ENCODE peak calls at places on chromosomes 13 and 19, in seven cellular contexts. G is EL; C is Calu3; Z is stimulated activated CD8-positive, alpha-beta memory T cell treated with anti-CD3 and anti-CD28 coated beads, Interleukin-4, amount 100 ng/mL, for 1 hour; Y is CD8-positive, alpha-beta memory T cell; B is tibial nerve; M is stimulated activated CD4-positive, alpha-beta T cell treated with anti-CD3 and anti-CD28 coated beads, Interleukin-1b, Interleukin-23, amount 100 ng/mL, for 24 hours. X is an unnamed sample.

GRCh38 chr13:106521101-106521799 is 14.2 kb downstream of the EFNB2 start:
- DNase-seq in B (no peak), C (no peak), M (no peak), Z (no peak), G (no peak), Y (no peak), X (no peak)

GRCh38 chr13:50144473-50145160 is 129.4 kb downstream of the KCNRG start:
- DNase-seq in G (no peak), Y (no peak), Z (no peak), C (no peak), M (no peak), B (no peak), X (no peak)

GRCh38 chr13:110017379-110017778 is 231.0 kb upstream of the IRS2 start:
- DNase-seq in G (peak; percentile 97), Y (no peak), C (peak; percentile 9), M (no peak), Z (no peak), B (no peak), X (no peak)

GRCh38 chr13:31199849-31200635 is at the start of gene B3GLCT:
- DNase-seq in Y (peak; percentile 71), G (peak; percentile 80), C (peak; percentile 84), M (peak; percentile 61), B (peak; percentile 54), Z (peak; percentile 38), X (peak; percentile 81)

GRCh38 chr13:31947105-31947504 is 84.5 kb upstream of the FRY start:
- DNase-seq in M (no peak), B (no peak), Z (no peak), C (no peak), Y (no peak), G (peak; percentile 37), X (no peak)

GRCh38 chr13:72970956-72971355 is 87.8 kb upstream of the KLF5 start:
- DNase-seq in C (no peak), M (no peak), Z (no peak), B (no peak), Y (no peak), G (peak; percentile 53), X (no peak)

GRCh38 chr13:111211789-111212516 is 96.8 kb downstream of the ARHGEF7 start:
- DNase-seq in B (no peak), C (no peak), Z (no peak), M (no peak), G (peak; percentile 28), Y (no peak), X (no peak)

GRCh38 chr19:406999-407491 is 1.9 kb downstream of the C2CD4C start:
- DNase-seq in M (no peak), Y (no peak), B (no peak), Z (no peak), C (no peak), G (no peak), X (peak; percentile 28)

GRCh38 chr13:109272595-109273325 is 513.6 kb downstream of the IRS2 start:
- DNase-seq in C (no peak), G (peak; percentile 16), Z (no peak), M (no peak), Y (no peak), B (no peak), X (no peak)

GRCh38 chr19:45960595-45961235 is 12.9 kb downstream of the NOVA2 start:
- DNase-seq in C (peak; percentile 32), B (no peak), Z (no peak), G (no peak), Y (no peak), M (no peak), X (no peak)

GRCh38 chr19:19269952-19270694 is 3.0 kb downstream of the TM6SF2 start:
- DNase-seq in M (no peak), C (no peak), G (no peak), Y (no peak), Z (no peak), B (no peak), X (no peak)

GRCh38 chr19:34269489-34269888 is 15.1 kb downstream of the GARRE1 start:
- DNase-seq in G (no peak), C (no peak), Z (no peak), M (no peak), Y (no peak), B (no peak), X (no peak)

GRCh38 chr19:30848626-30849322 is 476.6 kb downstream of the ZNF536 start:
- DNase-seq in Z (no peak), B (no peak), G (no peak), M (no peak), C (no peak), Y (no peak), X (no peak)

GRCh38 chr13:33544308-33544707 is 258.8 kb upstream of the STARD13 start:
- DNase-seq in G (no peak), B (no peak), M (no peak), C (no peak), Y (no peak), Z (no peak), X (no peak)

GRCh38 chr19:5147074-5147970 is 178.4 kb downstream of the KDM4B start:
- DNase-seq in G (no peak), C (no peak), Y (no peak), B (no peak), Z (no peak), M (no peak), X (no peak)

GRCh38 chr19:57907394-57907793 is 9.0 kb downstream of the ZNF417 start:
- DNase-seq in M (no peak), B (no peak), Y (no peak), C (no peak), Z (no peak), G (no peak), X (no peak)

GRCh38 chr19:1962674-1963073 is 21.7 kb downstream of the CSNK1G2 start:
- DNase-seq in B (no peak), Z (no peak), Y (no peak), M (no peak), C (no peak), G (no peak), X (no peak)

GRCh38 chr19:6058411-6059201 is 51.7 kb downstream of the RFX2 start:
- DNase-seq in Z (no peak), C (no peak), M (no peak), B (no peak), G (no peak), Y (no peak), X (no peak)

GRCh38 chr19:9727644-9728043 is 40.9 kb downstream of the ZNF846 start:
- DNase-seq in B (no peak), G (no peak), Y (no peak), C (no peak), Z (no peak), M (no peak), X (no peak)

GRCh38 chr13:63680704-63681103 is 2265.1 kb upstream of the PCDH20 start:
- DNase-seq in B (no peak), Y (no peak), M (no peak), Z (no peak), G (no peak), C (no peak), X (no peak)

GRCh38 chr19:7360393-7360984 is 11.8 kb downstream of the ARHGEF18 start:
- DNase-seq in G (no peak), Z (no peak), B (no peak), C (no peak), M (no peak), Y (no peak), X (no peak)

GRCh38 chr13:94617389-94618000 is 15.8 kb downstream of the GPR180 start:
- DNase-seq in M (no peak), Z (no peak), B (peak; percentile 46), C (peak; percentile 6), Y (no peak), G (peak; percentile 17), X (no peak)

GRCh38 chr13:99526549-99526948 is 25.3 kb downstream of the TM9SF2 start:
- DNase-seq in Z (no peak), G (no peak), B (no peak), M (no peak), Y (no peak), C (no peak), X (no peak)

GRCh38 chr19:46903458-46903857 is 42.7 kb downstream of the ARHGAP35 start:
- DNase-seq in G (peak; percentile 39), Y (no peak), C (no peak), Z (no peak), M (no peak), B (no peak), X (no peak)

GRCh38 chr19:2542341-2543069 is 66.6 kb downstream of the GADD45B start:
- DNase-seq in B (no peak), G (no peak), Y (no peak), Z (no peak), C (no peak), M (no peak), X (no peak)

GRCh38 chr19:43564800-43565199 is 10.5 kb downstream of the XRCC1 start:
- DNase-seq in Z (no peak), B (no peak), G (no peak), C (no peak), M (no peak), Y (no peak), X (no peak)

GRCh38 chr19:3061214-3062161 is 807 bp downstream of the TLE5 start:
- DNase-seq in C (peak; percentile 20), Z (no peak), M (peak; percentile 35), B (no peak), G (peak; percentile 49), Y (peak; percentile 65), X (no peak)

GRCh38 chr19:807627-808175 is 10.4 kb downstream of the PTBP1 start:
- DNase-seq in M (no peak), B (no peak), Y (no peak), G (no peak), C (no peak), Z (no peak), X (no peak)

GRCh38 chr13:22063416-22064124 is 392.7 kb downstream of the FGF9 start:
- DNase-seq in Y (no peak), G (no peak), B (no peak), M (no peak), Z (no peak), C (no peak), X (no peak)

GRCh38 chr13:50460366-50460765 is 383.1 kb downstream of the DLEU7 start:
- DNase-seq in Z (no peak), G (no peak), Y (no peak), C (no peak), B (no peak), M (no peak), X (no peak)